ENCODE peak calls at places on chromosome 1, in four cellular contexts. L is OCI-M1; Y is stimulated activated CD8-positive, alpha-beta memory T cell treated with anti-CD3 and anti-CD28 coated beads, Interleukin-4, amount 100 ng/mL, for 48 hours; G is NCI-H1105 treated with DMSO at 0.1 percent for 48 hours. X is an unnamed sample.

GRCh38 chr1:209207126-209207700 is 376.3 kb upstream of the CAMK1G start:
- DNase-seq in L (no peak), Y (no peak), G (no peak), X (no peak)

GRCh38 chr1:185654199-185654951 is 79.8 kb upstream of the HMCN1 start:
- DNase-seq in L (no peak), Y (no peak), G (no peak), X (no peak)

GRCh38 chr1:83060216-83060615 is 938.7 kb downstream of the TTLL7 start:
- DNase-seq in L (no peak), Y (no peak), G (no peak), X (no peak)

GRCh38 chr1:107993920-107994319 is 28.9 kb upstream of the VAV3 start:
- DNase-seq in L (no peak), Y (no peak), G (no peak), X (no peak)

GRCh38 chr1:162823231-162823630 is 32.7 kb downstream of the HSD17B7 start:
- DNase-seq in L (no peak), Y (no peak), G (no peak), X (no peak)

GRCh38 chr1:178379807-178380206 is 117.0 kb downstream of the CLEC20A start:
- DNase-seq in L (no peak), Y (peak), G (no peak), X (peak)

GRCh38 chr1:110138956-110139355 is 11.3 kb upstream of the SLC6A17 start:
- DNase-seq in L (no peak), Y (no peak), G (no peak), X (no peak)

GRCh38 chr1:197995408-197996258 is 78.5 kb downstream of the LHX9 start:
- DNase-seq in L (peak), Y (no peak), G (no peak), X (no peak)

GRCh38 chr1:1204425-1204920 is 1.9 kb downstream of the TNFRSF18 start:
- DNase-seq in L (no peak), Y (no peak), G (no peak), X (no peak)

GRCh38 chr1:25487628-25488027 is 55.8 kb upstream of the LDLRAP1 start:
- DNase-seq in L (no peak), Y (peak), G (no peak), X (no peak)

GRCh38 chr1:211217392-211217791 is 41.8 kb upstream of the RCOR3 start:
- DNase-seq in L (no peak), Y (no peak), G (no peak), X (no peak)

GRCh38 chr1:27235827-27236226 is 1.4 kb downstream of the WDTC1 start:
- DNase-seq in L (no peak), Y (no peak), G (no peak), X (peak)

GRCh38 chr1:231236938-231237337 is 4.1 kb upstream of the GNPAT start:
- DNase-seq in L (no peak), Y (no peak), G (no peak), X (no peak)

GRCh38 chr1:111747282-111747734 is 8.1 kb upstream of the INKA2 start:
- DNase-seq in L (peak), Y (peak), G (peak), X (peak)

GRCh38 chr1:231385118-231385748 is 36.9 kb downstream of the EGLN1 start:
- DNase-seq in L (no peak), Y (no peak), G (no peak), X (no peak)

GRCh38 chr1:225567789-225568188 is 85.1 kb downstream of the ENAH start:
- DNase-seq in L (no peak), Y (no peak), G (no peak), X (peak)

GRCh38 chr1:116008651-116009380 is 32.5 kb downstream of the SLC22A15 start:
- DNase-seq in L (no peak), Y (no peak), G (no peak), X (no peak)

GRCh38 chr1:156963621-156964020 is 43.2 kb downstream of the LRRC71 start:
- DNase-seq in L (peak), Y (peak), G (no peak), X (no peak)

GRCh38 chr1:93768380-93768863 is 86.8 kb upstream of the BCAR3 start:
- DNase-seq in L (peak), Y (no peak), G (no peak), X (no peak)

GRCh38 chr1:77467741-77468140 is 185.9 kb downstream of the AK5 start:
- DNase-seq in L (no peak), Y (no peak), G (no peak), X (no peak)

GRCh38 chr1:108125312-108126138 is 74.6 kb downstream of the SLC25A24 start:
- DNase-seq in L (peak), Y (peak), G (peak), X (peak)

GRCh38 chr1:38085666-38086305 is 39.2 kb upstream of the POU3F1 start:
- DNase-seq in L (no peak), Y (no peak), G (no peak), X (no peak)

GRCh38 chr1:163290025-163290610 is 31.6 kb upstream of the NUF2 start:
- DNase-seq in L (no peak), Y (no peak), G (peak), X (no peak)

GRCh38 chr1:23344987-23345472 is 946 bp upstream of the HNRNPR start:
- DNase-seq in L (no peak), Y (no peak), G (no peak), X (no peak)